ENCODE peak calls at places on chromosomes 4 and X, in six cellular contexts. One of them, this sample, is unnamed.

GRCh38 chr4:176547005-176547404 is 227.2 kb downstream of the SPCS3 start:
- DNase-seq in GM23248: peak; percentile 14
- DNase-seq in SK-N-SH: no peak
- DNase-seq in neural progenitor cell: no peak
- DNase-seq in PC-3: no peak
- DNase-seq in HCT116: no peak
- DNase-seq in this sample: peak; percentile 37

GRCh38 chr4:78660559-78660958 is 109.0 kb downstream of the ANXA3 start:
- DNase-seq in GM23248: peak; percentile 54
- DNase-seq in HCT116: no peak
- DNase-seq in SK-N-SH: no peak
- DNase-seq in neural progenitor cell: no peak
- DNase-seq in PC-3: no peak
- DNase-seq in this sample: no peak

GRCh38 chr4:141455651-141456050 is 180.7 kb upstream of the IL15 start:
- DNase-seq in PC-3: no peak
- DNase-seq in GM23248: peak; percentile 43
- DNase-seq in SK-N-SH: no peak
- DNase-seq in HCT116: no peak
- DNase-seq in neural progenitor cell: no peak
- DNase-seq in this sample: no peak

GRCh38 chr4:182513534-182514291 is 270.5 kb downstream of the TENM3 start:
- DNase-seq in PC-3: no peak
- DNase-seq in HCT116: no peak
- DNase-seq in SK-N-SH: no peak
- DNase-seq in GM23248: no peak
- DNase-seq in neural progenitor cell: no peak
- DNase-seq in this sample: no peak

GRCh38 chr4:128379860-128380259 is 92.2 kb upstream of the PGRMC2 start:
- DNase-seq in neural progenitor cell: peak; percentile 19
- DNase-seq in SK-N-SH: peak; percentile 25
- DNase-seq in GM23248: peak; percentile 57
- DNase-seq in PC-3: peak; percentile 44
- DNase-seq in HCT116: no peak
- DNase-seq in this sample: peak; percentile 46

GRCh38 chrX:24760601-24761000 is 66.9 kb downstream of the POLA1 start:
- DNase-seq in PC-3: peak; percentile 3
- DNase-seq in HCT116: no peak
- DNase-seq in neural progenitor cell: no peak
- DNase-seq in GM23248: peak; percentile 55
- DNase-seq in SK-N-SH: no peak
- DNase-seq in this sample: no peak

GRCh38 chrX:56113785-56114436 is 118.2 kb upstream of the KLF8 start:
- DNase-seq in GM23248: no peak
- DNase-seq in SK-N-SH: no peak
- DNase-seq in neural progenitor cell: peak; percentile 3
- DNase-seq in PC-3: peak; percentile 20
- DNase-seq in HCT116: no peak
- DNase-seq in this sample: no peak

GRCh38 chr4:60216752-60217151 is 983.4 kb upstream of the ADGRL3 start:
- DNase-seq in HCT116: no peak
- DNase-seq in SK-N-SH: no peak
- DNase-seq in neural progenitor cell: no peak
- DNase-seq in PC-3: no peak
- DNase-seq in GM23248: peak; percentile 5
- DNase-seq in this sample: no peak

GRCh38 chr4:90281956-90282355 is 154.8 kb downstream of the CCSER1 start:
- DNase-seq in neural progenitor cell: no peak
- DNase-seq in SK-N-SH: no peak
- DNase-seq in HCT116: no peak
- DNase-seq in PC-3: no peak
- DNase-seq in GM23248: no peak
- DNase-seq in this sample: no peak

GRCh38 chr4:76811604-76812412 is 86.1 kb downstream of the SOWAHB start:
- DNase-seq in SK-N-SH: no peak
- DNase-seq in neural progenitor cell: peak; percentile 28
- DNase-seq in GM23248: peak; percentile 45
- DNase-seq in PC-3: no peak
- DNase-seq in HCT116: no peak
- DNase-seq in this sample: no peak

GRCh38 chr4:4490041-4490440 is 51.8 kb downstream of the STX18 start:
- DNase-seq in HCT116: no peak
- DNase-seq in PC-3: peak; percentile 8
- DNase-seq in neural progenitor cell: no peak
- DNase-seq in SK-N-SH: no peak
- DNase-seq in GM23248: peak; percentile 56
- DNase-seq in this sample: peak; percentile 77

GRCh38 chr4:99404595-99405287 is 30.4 kb downstream of the ADH7 start:
- DNase-seq in SK-N-SH: no peak
- DNase-seq in PC-3: peak; percentile 86
- DNase-seq in neural progenitor cell: no peak
- DNase-seq in HCT116: peak; percentile 18
- DNase-seq in GM23248: peak; percentile 93
- DNase-seq in this sample: peak; percentile 52

GRCh38 chr4:38050560-38051350 is 90.6 kb downstream of the PTTG2 start:
- DNase-seq in PC-3: no peak
- DNase-seq in SK-N-SH: no peak
- DNase-seq in neural progenitor cell: no peak
- DNase-seq in GM23248: peak; percentile 9
- DNase-seq in HCT116: no peak
- DNase-seq in this sample: no peak

GRCh38 chrX:150936556-150936955 is 38.1 kb upstream of the CD99L2 start:
- DNase-seq in HCT116: no peak
- DNase-seq in GM23248: no peak
- DNase-seq in SK-N-SH: no peak
- DNase-seq in PC-3: no peak
- DNase-seq in neural progenitor cell: no peak
- DNase-seq in this sample: no peak

GRCh38 chr4:86977621-86978184 is 42.9 kb downstream of the AFF1 start:
- DNase-seq in GM23248: peak; percentile 81
- DNase-seq in HCT116: peak; percentile 73
- DNase-seq in neural progenitor cell: no peak
- DNase-seq in SK-N-SH: no peak
- DNase-seq in PC-3: peak; percentile 88
- DNase-seq in this sample: no peak

DNA sequence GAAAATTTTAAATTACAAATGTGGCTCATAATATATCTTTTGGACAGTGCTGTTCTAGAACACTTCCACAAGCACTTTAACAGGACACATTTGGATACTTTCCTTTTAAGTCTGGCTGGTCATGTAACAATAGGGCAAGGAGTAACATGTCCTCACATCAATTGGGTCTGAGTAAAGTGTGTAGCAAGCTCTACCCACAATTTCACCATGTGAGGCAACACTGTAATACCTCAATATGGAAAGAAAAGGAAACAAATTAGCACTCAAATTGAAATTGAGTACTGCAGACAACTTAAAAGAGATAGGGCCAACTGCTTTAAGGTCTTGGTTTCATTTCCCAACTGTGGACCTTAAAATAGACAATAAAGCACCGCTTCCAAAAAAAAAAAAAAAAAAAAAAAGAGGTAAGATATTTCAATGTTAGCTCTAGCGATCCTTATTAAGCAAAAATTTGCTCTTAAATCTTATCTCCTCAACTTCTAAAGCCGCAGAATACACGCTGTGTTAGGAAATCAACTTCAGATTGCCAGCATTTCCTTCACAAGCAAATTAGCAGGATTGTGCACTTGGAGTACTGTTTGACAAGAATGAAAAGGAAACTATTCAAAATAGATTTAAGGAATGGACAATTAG is 1.7 kb downstream of the CASK start:
- DNase-seq in neural progenitor cell: peak; percentile 4
- DNase-seq in SK-N-SH: no peak
- DNase-seq in PC-3: peak; percentile 24
- DNase-seq in HCT116: no peak
- DNase-seq in GM23248: peak; percentile 68
- DNase-seq in this sample: peak; percentile 18
- H3K9ac ChIP-seq in neural progenitor cell: no peak overlapping the region
- H3K9ac ChIP-seq in SK-N-SH: peak overlapping the region; percentile 73
- H3K9ac ChIP-seq in PC-3: peak overlapping the region; percentile 68
- H3K9ac ChIP-seq in HCT116: peak overlapping the region; percentile 69
- H3K9ac ChIP-seq in GM23248: peak overlapping the region; percentile 86
- H3K9ac ChIP-seq in this sample: peak overlapping the region; percentile 71

GRCh38 chrX:386239-386767 is 404 bp downstream of the PPP2R3B start:
- DNase-seq in SK-N-SH: no peak
- DNase-seq in PC-3: no peak
- DNase-seq in HCT116: no peak
- DNase-seq in GM23248: peak; percentile 44
- DNase-seq in neural progenitor cell: peak; percentile 41
- DNase-seq in this sample: no peak
- TF ChIP-seq EZH2phosphoT487 in SK-N-SH: no peak
- TF ChIP-seq EZH2phosphoT487 in PC-3: no peak
- TF ChIP-seq EZH2phosphoT487 in HCT116: no peak
- TF ChIP-seq EZH2phosphoT487 in GM23248: no peak
- TF ChIP-seq EZH2phosphoT487 in neural progenitor cell: no peak
- TF ChIP-seq EZH2phosphoT487 in this sample: no peak

GRCh38 chr4:16122784-16123183 is 39.0 kb upstream of the PROM1 start:
- DNase-seq in HCT116: no peak
- DNase-seq in GM23248: no peak
- DNase-seq in SK-N-SH: no peak
- DNase-seq in neural progenitor cell: no peak
- DNase-seq in PC-3: no peak
- DNase-seq in this sample: no peak

GRCh38 chr4:16125571-16126445 is 42.0 kb upstream of the PROM1 start:
- DNase-seq in GM23248: peak; percentile 6
- DNase-seq in HCT116: no peak
- DNase-seq in neural progenitor cell: no peak
- DNase-seq in PC-3: no peak
- DNase-seq in SK-N-SH: no peak
- DNase-seq in this sample: no peak

GRCh38 chr4:16123356-16124084 is 39.7 kb upstream of the PROM1 start:
- DNase-seq in HCT116: no peak
- DNase-seq in neural progenitor cell: peak; percentile 49
- DNase-seq in GM23248: no peak
- DNase-seq in PC-3: no peak
- DNase-seq in SK-N-SH: no peak
- DNase-seq in this sample: no peak

GRCh38 chr4:16122225-16122624 is 38.4 kb upstream of the PROM1 start:
- DNase-seq in neural progenitor cell: no peak
- DNase-seq in GM23248: no peak
- DNase-seq in HCT116: no peak
- DNase-seq in PC-3: no peak
- DNase-seq in SK-N-SH: no peak
- DNase-seq in this sample: no peak

DNA sequence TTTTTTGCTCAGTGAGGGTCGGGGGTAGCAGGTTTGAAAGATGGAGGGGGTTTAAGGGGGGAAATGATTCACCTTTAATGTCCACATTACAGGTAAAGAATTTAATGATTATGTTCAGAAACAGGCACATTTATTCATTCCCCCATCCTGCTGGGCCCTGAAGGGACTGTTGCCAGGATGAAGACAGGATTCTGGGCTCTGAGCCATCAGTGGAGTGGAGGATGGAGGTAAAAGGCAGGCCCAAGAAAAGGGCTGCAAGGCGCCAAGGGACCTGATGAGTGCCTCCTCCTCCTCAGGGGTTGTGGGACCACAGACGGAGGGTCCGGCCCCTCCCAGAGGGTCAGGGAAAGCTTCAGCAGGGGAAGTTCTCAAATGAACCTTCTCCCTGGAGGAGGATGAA is 40.4 kb upstream of the PROM1 start:
- DNase-seq in GM23248: no peak
- DNase-seq in HCT116: no peak
- DNase-seq in neural progenitor cell: no peak
- DNase-seq in SK-N-SH: no peak
- DNase-seq in PC-3: no peak
- DNase-seq in this sample: no peak
- H3K9ac ChIP-seq in GM23248: no peak overlapping the region
- H3K9ac ChIP-seq in HCT116: no peak overlapping the region
- H3K9ac ChIP-seq in neural progenitor cell: no peak overlapping the region
- H3K9ac ChIP-seq in SK-N-SH: no peak overlapping the region
- H3K9ac ChIP-seq in PC-3: no peak overlapping the region
- H3K9ac ChIP-seq in this sample: no peak overlapping the region

DNA sequence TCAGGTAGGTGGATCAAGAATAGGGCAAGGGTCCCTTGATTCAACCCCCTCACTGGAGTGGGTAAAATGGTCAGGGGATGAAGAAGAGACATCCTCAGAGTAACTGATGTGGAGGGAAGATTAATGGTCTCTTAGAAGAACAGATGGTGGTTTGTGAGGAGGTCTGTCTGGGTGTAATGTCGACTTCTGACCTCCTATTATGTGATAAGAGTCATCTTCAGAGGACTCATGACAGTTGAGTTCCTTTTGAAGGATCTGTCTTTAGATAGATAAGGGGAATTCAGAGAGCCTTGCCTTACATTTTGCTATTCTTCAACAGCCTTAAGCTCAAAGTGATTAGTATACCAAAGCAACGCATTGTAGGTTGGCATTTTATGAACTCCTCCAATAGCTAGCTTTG is 27.1 kb upstream of the MAGEA8 start:
- DNase-seq in GM23248: no peak
- DNase-seq in PC-3: no peak
- DNase-seq in SK-N-SH: no peak
- DNase-seq in neural progenitor cell: no peak
- DNase-seq in HCT116: no peak
- DNase-seq in this sample: no peak
- TF ChIP-seq EZH2phosphoT487 in GM23248: no peak
- TF ChIP-seq EZH2phosphoT487 in PC-3: no peak
- TF ChIP-seq EZH2phosphoT487 in SK-N-SH: no peak
- TF ChIP-seq EZH2phosphoT487 in neural progenitor cell: no peak
- TF ChIP-seq EZH2phosphoT487 in HCT116: no peak
- TF ChIP-seq EZH2phosphoT487 in this sample: no peak

DNA sequence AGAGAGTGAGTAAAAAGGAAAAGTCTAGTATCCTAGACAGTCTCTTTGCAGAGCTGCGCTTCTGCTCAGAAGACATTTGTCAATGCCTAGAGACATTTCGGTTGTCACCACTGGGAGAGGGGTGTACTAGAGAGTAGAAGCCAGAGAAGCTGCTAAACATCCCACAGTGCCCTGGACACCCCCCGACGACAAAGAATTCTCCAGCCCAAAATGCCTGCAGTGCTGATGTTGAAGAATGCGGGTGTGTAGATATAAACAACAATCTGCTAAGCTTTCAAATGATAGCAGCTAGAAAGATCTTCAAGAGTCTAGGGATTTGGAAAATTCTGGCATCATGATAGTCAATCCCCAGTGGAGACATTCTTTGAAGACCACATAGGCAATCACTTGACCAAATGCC is 90.1 kb downstream of the PALLD start:
- DNase-seq in HCT116: no peak
- DNase-seq in SK-N-SH: no peak
- DNase-seq in neural progenitor cell: no peak
- DNase-seq in PC-3: no peak
- DNase-seq in GM23248: no peak
- DNase-seq in this sample: no peak
- H3K9ac ChIP-seq in HCT116: peak overlapping the region; percentile 60
- H3K9ac ChIP-seq in SK-N-SH: peak overlapping the region; percentile 21
- H3K9ac ChIP-seq in neural progenitor cell: no peak overlapping the region
- H3K9ac ChIP-seq in PC-3: peak overlapping the region; percentile 83
- H3K9ac ChIP-seq in GM23248: peak overlapping the region; percentile 36
- H3K9ac ChIP-seq in this sample: no peak overlapping the region

GRCh38 chr4:150609131-150609530 is 27.2 kb downstream of the MAB21L2 start:
- DNase-seq in GM23248: no peak
- DNase-seq in neural progenitor cell: no peak
- DNase-seq in HCT116: no peak
- DNase-seq in SK-N-SH: no peak
- DNase-seq in PC-3: no peak
- DNase-seq in this sample: no peak
- TF ChIP-seq EZH2phosphoT487 in GM23248: no peak
- TF ChIP-seq EZH2phosphoT487 in neural progenitor cell: no peak
- TF ChIP-seq EZH2phosphoT487 in HCT116: no peak
- TF ChIP-seq EZH2phosphoT487 in SK-N-SH: no peak
- TF ChIP-seq EZH2phosphoT487 in PC-3: no peak
- TF ChIP-seq EZH2phosphoT487 in this sample: no peak

GRCh38 chr4:68347845-68348244 is 2.0 kb downstream of the YTHDC1 start:
- DNase-seq in SK-N-SH: no peak
- DNase-seq in neural progenitor cell: no peak
- DNase-seq in HCT116: no peak
- DNase-seq in GM23248: no peak
- DNase-seq in PC-3: no peak
- DNase-seq in this sample: no peak
- H3K9ac ChIP-seq in SK-N-SH: peak overlapping the region; percentile 98
- H3K9ac ChIP-seq in neural progenitor cell: peak overlapping the region; percentile 97
- H3K9ac ChIP-seq in HCT116: peak overlapping the region; percentile 93
- H3K9ac ChIP-seq in GM23248: peak overlapping the region; percentile 99
- H3K9ac ChIP-seq in PC-3: peak overlapping the region; percentile 96
- H3K9ac ChIP-seq in this sample: peak overlapping the region; percentile 96

This sample was measured in MM.1S.